ENCODE peak calls at places on chromosomes 16 and 17, in seven cellular contexts. One of them, this sample, is unnamed.
A peak's percentile ranks its signal among the peaks of the same experiment; 100 is the strongest.

GRCh38 chr16:3971261-3971660 is 90.7 kb upstream of the CREBBP start:
- DNase-seq in MM.1S: no peak
- DNase-seq in PC-3: peak; percentile 75
- DNase-seq in GM23248: peak; percentile 43
- DNase-seq in GM23338: no peak
- DNase-seq in PC-9: peak; percentile 61
- DNase-seq in HCT116: no peak
- DNase-seq in this sample: peak; percentile 32

GRCh38 chr17:80941743-80942211 is 49.9 kb upstream of the CHMP6 start:
- DNase-seq in MM.1S: no peak
- DNase-seq in PC-3: no peak
- DNase-seq in GM23248: peak; percentile 80
- DNase-seq in GM23338: no peak
- DNase-seq in PC-9: no peak
- DNase-seq in HCT116: no peak
- DNase-seq in this sample: no peak

GRCh38 chr17:68394608-68395331 is 62.5 kb downstream of the WIPI1 start:
- DNase-seq in MM.1S: no peak
- DNase-seq in PC-3: no peak
- DNase-seq in GM23248: no peak
- DNase-seq in GM23338: no peak
- DNase-seq in PC-9: no peak
- DNase-seq in HCT116: no peak
- DNase-seq in this sample: no peak

GRCh38 chr16:12158428-12158827 is 181.9 kb downstream of the SNX29 start:
- DNase-seq in MM.1S: no peak
- DNase-seq in PC-3: peak; percentile 85
- DNase-seq in GM23248: peak; percentile 98
- DNase-seq in GM23338: no peak
- DNase-seq in PC-9: no peak
- DNase-seq in HCT116: no peak
- DNase-seq in this sample: no peak

GRCh38 chr17:62648247-62648953 is 20.9 kb downstream of the MRC2 start:
- DNase-seq in MM.1S: no peak
- DNase-seq in PC-3: no peak
- DNase-seq in GM23248: peak; percentile 42
- DNase-seq in GM23338: no peak
- DNase-seq in PC-9: no peak
- DNase-seq in HCT116: no peak
- DNase-seq in this sample: no peak

GRCh38 chr16:23578096-23578830 is 17.9 kb downstream of the NDUFAB1 start:
- DNase-seq in MM.1S: no peak
- DNase-seq in PC-3: no peak
- DNase-seq in GM23248: peak; percentile 43
- DNase-seq in GM23338: no peak
- DNase-seq in PC-9: no peak
- DNase-seq in HCT116: no peak
- DNase-seq in this sample: no peak

GRCh38 chr16:10964891-10965326 is 20.5 kb downstream of the CLEC16A start:
- DNase-seq in MM.1S: peak; percentile 78
- DNase-seq in PC-3: no peak
- DNase-seq in GM23248: no peak
- DNase-seq in GM23338: no peak
- DNase-seq in PC-9: no peak
- DNase-seq in HCT116: no peak
- DNase-seq in this sample: no peak

GRCh38 chr16:79037429-79038373 is 562.8 kb downstream of the MAF start:
- DNase-seq in MM.1S: no peak
- DNase-seq in PC-3: no peak
- DNase-seq in GM23248: no peak
- DNase-seq in GM23338: no peak
- DNase-seq in PC-9: no peak
- DNase-seq in HCT116: no peak
- DNase-seq in this sample: no peak

GRCh38 chr16:27972500-27972899 is 91.0 kb downstream of the GSG1L start:
- DNase-seq in MM.1S: peak; percentile 65
- DNase-seq in PC-3: peak; percentile 56
- DNase-seq in GM23248: peak; percentile 33
- DNase-seq in GM23338: peak; percentile 82
- DNase-seq in PC-9: peak; percentile 44
- DNase-seq in HCT116: peak; percentile 73
- DNase-seq in this sample: peak; percentile 34

GRCh38 chr16:3661311-3661710 is 6.8 kb downstream of the DNASE1 start:
- DNase-seq in MM.1S: no peak
- DNase-seq in PC-3: no peak
- DNase-seq in GM23248: no peak
- DNase-seq in GM23338: no peak
- DNase-seq in PC-9: no peak
- DNase-seq in HCT116: no peak
- DNase-seq in this sample: no peak

GRCh38 chr17:79022507-79022991 is 1.4 kb upstream of the C1QTNF1 start:
- DNase-seq in MM.1S: no peak
- DNase-seq in PC-3: no peak
- DNase-seq in GM23248: no peak
- DNase-seq in GM23338: no peak
- DNase-seq in PC-9: no peak
- DNase-seq in HCT116: no peak
- DNase-seq in this sample: no peak

GRCh38 chr17:50147841-50148225 is 2.6 kb downstream of the PPP1R9B start:
- DNase-seq in MM.1S: no peak
- DNase-seq in PC-3: no peak
- DNase-seq in GM23248: peak; percentile 66
- DNase-seq in GM23338: no peak
- DNase-seq in PC-9: no peak
- DNase-seq in HCT116: no peak
- DNase-seq in this sample: peak; percentile 69

GRCh38 chr17:39104657-39105056 is 46.8 kb downstream of the PLXDC1 start:
- DNase-seq in MM.1S: no peak
- DNase-seq in PC-3: no peak
- DNase-seq in GM23248: no peak
- DNase-seq in GM23338: no peak
- DNase-seq in PC-9: no peak
- DNase-seq in HCT116: no peak
- DNase-seq in this sample: no peak

GRCh38 chr16:75208242-75208825 is 1.4 kb upstream of the CTRB2 start:
- DNase-seq in MM.1S: no peak
- DNase-seq in PC-3: no peak
- DNase-seq in GM23248: no peak
- DNase-seq in GM23338: no peak
- DNase-seq in PC-9: no peak
- DNase-seq in HCT116: no peak
- DNase-seq in this sample: no peak

GRCh38 chr16:79194291-79194690 is 406.2 kb downstream of the MAF start:
- DNase-seq in MM.1S: no peak
- DNase-seq in PC-3: no peak
- DNase-seq in GM23248: no peak
- DNase-seq in GM23338: no peak
- DNase-seq in PC-9: no peak
- DNase-seq in HCT116: no peak
- DNase-seq in this sample: no peak

GRCh38 chr17:28471127-28471453 is 2.4 kb upstream of the SLC13A2 start:
- DNase-seq in MM.1S: no peak
- DNase-seq in PC-3: no peak
- DNase-seq in GM23248: peak; percentile 22
- DNase-seq in GM23338: no peak
- DNase-seq in PC-9: no peak
- DNase-seq in HCT116: no peak
- DNase-seq in this sample: no peak
- H2AFZ ChIP-seq in MM.1S: no peak overlapping the region
- H2AFZ ChIP-seq in PC-3: no peak overlapping the region
- H2AFZ ChIP-seq in GM23248: no peak overlapping the region
- H2AFZ ChIP-seq in GM23338: peak overlapping the region; percentile 47
- H2AFZ ChIP-seq in PC-9: no peak overlapping the region
- H2AFZ ChIP-seq in HCT116: no peak overlapping the region
- H2AFZ ChIP-seq in this sample: no peak overlapping the region

DNA sequence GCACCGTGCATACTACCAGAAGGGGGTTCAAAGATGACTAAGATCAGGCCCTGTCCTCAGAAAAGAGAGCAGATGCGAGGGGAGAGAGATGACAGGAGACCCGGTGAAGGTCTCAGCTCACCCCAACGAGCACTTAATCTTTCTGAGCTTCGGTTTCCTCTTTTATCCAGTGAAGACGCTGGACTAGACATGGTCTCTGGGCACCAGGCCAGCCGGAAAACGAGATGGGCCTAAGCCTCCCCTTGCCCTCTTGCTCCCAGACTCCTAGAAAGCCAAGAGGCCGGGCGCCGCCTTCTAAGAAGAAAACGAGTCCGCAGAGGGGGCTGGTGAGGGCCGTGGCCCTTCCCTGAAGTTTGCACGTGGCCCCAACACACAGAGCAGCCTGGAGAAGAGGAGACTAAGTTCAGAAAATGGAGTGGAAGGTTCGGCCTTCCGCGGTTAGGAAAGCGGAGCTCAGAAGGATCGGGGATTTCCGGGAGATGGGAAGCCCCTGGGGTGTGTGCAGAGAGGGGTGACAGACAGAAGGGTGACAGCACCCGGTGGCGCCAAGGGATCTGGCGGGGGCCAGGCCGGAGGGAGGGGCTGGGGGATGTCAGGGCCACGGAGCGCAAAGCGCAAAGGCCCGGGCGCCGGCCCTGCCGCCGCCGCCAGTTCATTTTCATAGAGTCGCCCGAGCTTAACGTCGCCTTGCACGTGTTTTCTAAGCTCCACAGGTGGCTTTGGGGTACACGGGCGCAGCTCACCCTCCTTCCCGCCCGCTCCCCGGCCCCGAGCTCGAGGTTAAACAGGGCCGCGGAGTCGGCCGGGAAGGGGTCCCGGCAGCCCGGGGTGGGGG is 42.1 kb upstream of the BHLHA9 start:
- DNase-seq in MM.1S: no peak
- DNase-seq in PC-3: no peak
- DNase-seq in GM23248: peak; percentile 38
- DNase-seq in GM23338: peak; percentile 58
- DNase-seq in PC-9: no peak
- DNase-seq in HCT116: no peak
- DNase-seq in this sample: peak; percentile 35
- TF ChIP-seq EZH2 in MM.1S: peak; percentile 57
- TF ChIP-seq EZH2 in PC-3: no peak
- TF ChIP-seq EZH2 in GM23248: peak; percentile 76
- TF ChIP-seq EZH2 in GM23338: peak; percentile 97
- TF ChIP-seq EZH2 in PC-9: no peak
- TF ChIP-seq EZH2 in HCT116: no peak
- TF ChIP-seq EZH2 in this sample: peak; percentile 77

GRCh38 chr16:1040346-1040745 is 32.2 kb upstream of the SSTR5 start:
- DNase-seq in MM.1S: no peak
- DNase-seq in PC-3: no peak
- DNase-seq in GM23248: no peak
- DNase-seq in GM23338: no peak
- DNase-seq in PC-9: no peak
- DNase-seq in HCT116: no peak
- DNase-seq in this sample: no peak
- H3K9me2 ChIP-seq in MM.1S: no peaks in the 10 kb centered on the region
- H3K9me2 ChIP-seq in PC-3: no peaks in the 10 kb centered on the region
- H3K9me2 ChIP-seq in GM23248: no peaks in the 10 kb centered on the region
- H3K9me2 ChIP-seq in GM23338: no peaks in the 10 kb centered on the region
- H3K9me2 ChIP-seq in PC-9: no peaks in the 10 kb centered on the region
- H3K9me2 ChIP-seq in HCT116: no peaks in the 10 kb centered on the region
- H3K9me2 ChIP-seq in this sample: no peaks in the 10 kb centered on the region

DNA sequence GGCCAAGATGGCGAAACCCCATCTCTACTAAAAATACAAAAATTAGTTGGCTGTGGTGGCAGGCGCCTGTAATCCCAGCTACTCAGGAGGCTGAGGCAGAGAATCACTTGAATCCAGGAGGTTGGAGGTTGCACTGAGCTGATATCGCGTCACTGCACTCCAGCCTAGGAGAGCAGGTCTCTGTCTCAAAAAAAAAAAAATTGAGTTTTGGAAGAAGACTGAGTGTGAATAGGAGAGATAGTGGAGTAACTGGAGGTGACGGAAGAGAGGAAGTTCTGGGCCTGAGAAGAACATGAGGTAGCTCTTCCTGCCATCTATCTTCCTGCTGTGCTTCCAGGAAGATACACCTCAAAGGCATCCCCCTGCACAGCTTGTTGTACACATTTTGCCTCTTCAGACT is 11.4 kb downstream of the HOXB1 start:
- DNase-seq in MM.1S: no peak
- DNase-seq in PC-3: no peak
- DNase-seq in GM23248: no peak
- DNase-seq in GM23338: no peak
- DNase-seq in PC-9: no peak
- DNase-seq in HCT116: no peak
- DNase-seq in this sample: no peak
- H2AFZ ChIP-seq in MM.1S: no peak overlapping the region
- H2AFZ ChIP-seq in PC-3: no peak overlapping the region
- H2AFZ ChIP-seq in GM23248: no peak overlapping the region
- H2AFZ ChIP-seq in GM23338: no peak overlapping the region
- H2AFZ ChIP-seq in PC-9: no peak overlapping the region
- H2AFZ ChIP-seq in HCT116: no peak overlapping the region
- H2AFZ ChIP-seq in this sample: no peak overlapping the region

This sample was measured in hepatocyte.